ENCODE peak calls at places on chromosomes 6 and 20, in seven cellular contexts. T is upper lobe of right lung; L is caudate nucleus; Y is T1000; M is Daoy; U is A549; V is stimulated activated CD4-positive, alpha-beta T cell treated with anti-CD3 and anti-CD28 coated beads, Interleukin-15, amount 100 ng/mL, for 24 hours. K is an unnamed sample.

GRCh38 chr6:112100561-112100960 is 13.2 kb downstream of the FAM229B start:
- DNase-seq in T (no peak), L (no peak), Y (no peak), M (no peak), U (no peak), V (no peak), K (no peak)

GRCh38 chr20:34708621-34709043 is 4.5 kb downstream of the TP53INP2 start:
- DNase-seq in T (peak), L (peak), Y (no peak), M (peak), U (peak), V (peak), K (peak)

GRCh38 chr6:56916849-56917551 is 37.9 kb upstream of the BEND6 start:
- DNase-seq in T (no peak), L (no peak), Y (no peak), M (no peak), U (no peak), V (no peak), K (no peak)

GRCh38 chr6:122663981-122664380 is 53.8 kb downstream of the PKIB start:
- DNase-seq in T (no peak), L (no peak), Y (no peak), M (no peak), U (no peak), V (no peak), K (no peak)

GRCh38 chr6:135006386-135006914 is 48.2 kb downstream of the HBS1L start:
- DNase-seq in T (no peak), L (no peak), Y (no peak), M (no peak), U (no peak), V (no peak), K (no peak)

GRCh38 chr6:134883314-134883713 is 66.6 kb downstream of the ALDH8A1 start:
- DNase-seq in T (no peak), L (no peak), Y (no peak), M (no peak), U (no peak), V (no peak), K (no peak)

GRCh38 chr6:162899148-162899547 is 171.4 kb downstream of the PACRG start:
- DNase-seq in T (no peak), L (no peak), Y (no peak), M (peak), U (no peak), V (no peak), K (no peak)

GRCh38 chr6:49430187-49430586 is 32.9 kb downstream of the MMUT start:
- DNase-seq in T (no peak), L (no peak), Y (no peak), M (no peak), U (peak), V (no peak), K (no peak)

GRCh38 chr6:162058281-162058875 is 669.2 kb downstream of the PRKN start:
- DNase-seq in T (no peak), L (no peak), Y (peak), M (peak), U (peak), V (no peak), K (no peak)

GRCh38 chr6:17556014-17556413 is 44.1 kb upstream of the FAM8A1 start:
- DNase-seq in T (no peak), L (no peak), Y (no peak), M (no peak), U (no peak), V (no peak), K (no peak)

GRCh38 chr6:25359191-25359861 is 80.2 kb downstream of the CARMIL1 start:
- DNase-seq in T (no peak), L (no peak), Y (peak), M (peak), U (peak), V (no peak), K (no peak)

GRCh38 chr20:46293084-46293483 is 15.2 kb downstream of the CDH22 start:
- DNase-seq in T (no peak), L (no peak), Y (no peak), M (peak), U (peak), V (no peak), K (no peak)

GRCh38 chr6:133159269-133159795 is 81.8 kb upstream of the EYA4 start:
- DNase-seq in T (no peak), L (no peak), Y (no peak), M (no peak), U (no peak), V (no peak), K (no peak)

GRCh38 chr20:36093025-36093803 is 61.3 kb upstream of the EPB41L1 start:
- DNase-seq in T (peak), L (no peak), Y (no peak), M (peak), U (peak), V (peak), K (peak)

GRCh38 chr6:151160869-151161268 is 78.9 kb upstream of the AKAP12 start:
- DNase-seq in T (peak), L (no peak), Y (no peak), M (no peak), U (peak), V (no peak), K (no peak)

GRCh38 chr6:130470777-130471176 is 105.0 kb downstream of the TMEM200A start:
- DNase-seq in T (no peak), L (no peak), Y (no peak), M (no peak), U (no peak), V (no peak), K (no peak)